ENCODE peak calls at places on chromosomes 7 and 10, in eight cellular contexts. H, E, C, J, R, L, K and T are unnamed samples.

GRCh38 chr10:22723783-22724182 is 9.4 kb upstream of the PIP4K2A start:
- ATAC-seq in H (no peak), E (no peak), C (no peak), J (peak; percentile 85), R (no peak), L (no peak), K (no peak), T (no peak)

GRCh38 chr10:110868981-110869380 is 2.7 kb upstream of the PDCD4 start:
- ATAC-seq in H (no peak), E (no peak), C (no peak), J (no peak), R (no peak), L (no peak), K (no peak), T (no peak)

GRCh38 chr7:138207555-138207971 is 131.3 kb downstream of the AKR1D1 start:
- ATAC-seq in H (no peak), E (no peak), C (no peak), J (no peak), R (no peak), L (no peak), K (peak; percentile 61), T (no peak)

GRCh38 chr7:111312966-111313365 is 222.0 kb downstream of the LRRN3 start:
- ATAC-seq in H (no peak), E (peak; percentile 67), C (peak; percentile 82), J (no peak), R (peak; percentile 78), L (no peak), K (peak; percentile 50), T (no peak)

GRCh38 chr7:116161733-116162132 is 48.6 kb upstream of the TES start:
- ATAC-seq in H (peak; percentile 34), E (peak; percentile 36), C (no peak), J (no peak), R (no peak), L (peak; percentile 68), K (peak; percentile 96), T (no peak)

GRCh38 chr7:36906956-36907355 is 182.7 kb upstream of the AOAH start:
- ATAC-seq in H (no peak), E (no peak), C (no peak), J (no peak), R (peak; percentile 48), L (no peak), K (no peak), T (no peak)

GRCh38 chr10:71656220-71656619 is 63.4 kb downstream of the C10orf105 start:
- ATAC-seq in H (no peak), E (no peak), C (no peak), J (no peak), R (no peak), L (no peak), K (no peak), T (no peak)

GRCh38 chr7:84249651-84250050 is 55.1 kb upstream of the SEMA3A start:
- ATAC-seq in H (peak; percentile 47), E (no peak), C (no peak), J (no peak), R (no peak), L (no peak), K (no peak), T (no peak)

GRCh38 chr7:50502001-50502684 is 52.0 kb upstream of the FIGNL1 start:
- ATAC-seq in H (peak; percentile 92), E (no peak), C (peak; percentile 71), J (no peak), R (no peak), L (peak; percentile 31), K (no peak), T (peak; percentile 94)

GRCh38 chr7:129825554-129826267 is 127.0 kb downstream of the UBE2H start:
- ATAC-seq in H (peak; percentile 94), E (peak; percentile 72), C (peak; percentile 84), J (peak; percentile 88), R (peak; percentile 74), L (peak; percentile 87), K (peak; percentile 49), T (peak; percentile 81)
- TF ChIP-seq POLR2AphosphoS5 in H (no peak), E (peak; percentile 53), C (no peak), J (no peak), R (no peak), L (no peak), K (no peak), T (peak; percentile 44)

DNA sequence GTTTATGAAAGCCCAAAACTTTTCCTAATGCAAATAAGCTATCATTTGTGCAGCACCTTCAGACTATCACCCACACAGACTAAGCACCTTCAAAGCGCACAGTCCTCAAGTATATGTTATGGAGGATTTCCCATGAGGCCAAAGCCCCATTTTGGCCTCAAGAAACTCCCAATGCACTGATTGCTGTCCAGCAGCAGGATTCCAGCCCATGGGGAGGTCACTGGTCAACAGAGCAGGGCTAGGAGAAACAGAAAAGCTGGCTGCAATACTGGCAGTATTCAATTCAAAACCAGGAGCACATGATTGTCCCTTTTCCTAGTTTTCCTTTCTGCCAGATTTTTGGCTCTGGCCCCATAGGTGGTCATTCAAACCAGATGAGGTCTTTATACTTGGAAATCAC is 24.5 kb upstream of the KIAA1217 start:
- ATAC-seq in H (no peak), E (no peak), C (no peak), J (no peak), R (no peak), L (no peak), K (no peak), T (no peak)
- TF ChIP-seq POLR2AphosphoS5 in H (no peak), E (no peak), C (no peak), J (no peak), R (no peak), L (no peak), K (no peak), T (no peak)

GRCh38 chr7:155785536-155785935 is 26.7 kb downstream of the SHH start:
- ATAC-seq in H (no peak), E (no peak), C (no peak), J (no peak), R (no peak), L (no peak), K (no peak), T (no peak)
- TF ChIP-seq POLR2AphosphoS5 in H (no peak), E (no peak), C (no peak), J (no peak), R (no peak), L (no peak), K (no peak), T (no peak)

GRCh38 chr7:22350466-22351328 is 6.3 kb downstream of the RAPGEF5 start:
- ATAC-seq in H (no peak), E (peak; percentile 80), C (peak; percentile 96), J (peak; percentile 72), R (peak; percentile 88), L (no peak), K (no peak), T (no peak)
- TF ChIP-seq POLR2AphosphoS5 in H (no peak), E (no peak), C (peak; percentile 97), J (no peak), R (no peak), L (no peak), K (no peak), T (no peak)

DNA sequence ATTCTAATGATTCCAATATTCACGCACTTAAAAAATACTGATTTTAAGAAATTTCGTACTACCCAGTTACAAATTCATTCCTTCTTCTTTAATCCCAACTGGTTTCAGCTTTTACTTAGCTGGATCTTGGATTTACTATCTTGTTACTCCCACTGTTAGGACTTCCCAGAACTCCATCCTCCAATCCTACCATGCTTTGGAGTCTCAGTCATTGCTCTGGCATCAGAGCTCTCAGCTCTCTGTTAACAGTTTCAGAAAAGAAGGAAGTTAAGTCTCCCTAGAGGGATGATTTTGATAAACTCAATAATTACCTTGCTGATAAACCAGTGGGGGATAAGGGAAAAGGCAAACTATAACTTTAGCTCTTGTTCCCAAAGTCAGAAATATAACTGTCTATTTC is 9.5 kb downstream of the PPA1 start:
- ATAC-seq in H (no peak), E (no peak), C (no peak), J (no peak), R (no peak), L (peak; percentile 33), K (no peak), T (no peak)
- TF ChIP-seq POLR2AphosphoS5 in H (no peak), E (no peak), C (no peak), J (no peak), R (no peak), L (no peak), K (no peak), T (no peak)

DNA sequence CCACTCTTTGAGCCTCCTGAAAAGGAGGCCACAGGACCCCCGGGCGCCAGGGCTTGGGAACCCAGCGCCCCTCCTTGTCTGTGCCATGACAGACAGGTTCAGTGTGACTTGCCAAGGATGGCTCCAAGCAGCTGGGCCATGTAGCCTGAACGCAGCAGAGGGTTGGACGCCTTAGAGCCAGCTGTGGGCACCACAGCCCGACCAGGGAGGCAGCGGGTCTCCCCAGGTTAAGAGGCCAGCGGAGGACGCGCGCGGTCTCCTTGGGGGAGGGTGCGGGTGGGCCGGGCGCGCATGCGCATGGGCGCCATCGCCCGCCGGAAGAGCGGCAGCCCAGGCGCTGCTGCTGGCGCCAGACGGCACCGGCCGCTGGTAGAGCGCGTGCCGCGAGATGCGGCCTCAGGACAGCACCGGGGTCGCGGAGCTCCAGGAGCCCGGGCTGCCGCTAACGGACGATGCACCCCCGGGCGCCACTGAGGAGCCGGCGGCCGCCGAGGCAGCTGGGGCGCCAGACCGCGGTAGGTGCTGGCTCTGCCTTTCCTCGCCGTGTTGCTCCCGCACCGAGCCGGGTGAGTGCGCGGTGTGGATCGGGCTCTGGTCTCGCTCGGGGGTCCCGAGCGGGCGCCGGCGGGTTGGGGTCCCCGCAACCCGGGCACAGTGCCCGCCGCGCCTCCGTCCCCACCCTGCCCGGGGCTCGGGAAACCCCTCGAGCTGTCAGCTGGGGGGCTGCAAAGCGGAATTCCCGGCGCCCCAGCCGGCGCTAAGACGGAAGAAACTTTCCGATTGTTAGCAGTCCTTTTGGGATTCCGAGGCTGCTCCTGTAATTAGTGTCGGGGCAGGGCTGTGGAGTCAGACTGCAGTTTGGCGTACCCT is at the start of gene SLC35G1:
- ATAC-seq in H (peak; percentile 97), E (peak; percentile 94), C (peak; percentile 93), J (peak; percentile 93), R (peak; percentile 93), L (peak; percentile 98), K (peak; percentile 89), T (peak; percentile 93)
- TF ChIP-seq POLR2AphosphoS5 in H (peak; percentile 34), E (peak; percentile 95), C (peak; percentile 33), J (peak; percentile 82), R (peak; percentile 35), L (peak; percentile 90), K (peak; percentile 85), T (peak; percentile 29)

DNA sequence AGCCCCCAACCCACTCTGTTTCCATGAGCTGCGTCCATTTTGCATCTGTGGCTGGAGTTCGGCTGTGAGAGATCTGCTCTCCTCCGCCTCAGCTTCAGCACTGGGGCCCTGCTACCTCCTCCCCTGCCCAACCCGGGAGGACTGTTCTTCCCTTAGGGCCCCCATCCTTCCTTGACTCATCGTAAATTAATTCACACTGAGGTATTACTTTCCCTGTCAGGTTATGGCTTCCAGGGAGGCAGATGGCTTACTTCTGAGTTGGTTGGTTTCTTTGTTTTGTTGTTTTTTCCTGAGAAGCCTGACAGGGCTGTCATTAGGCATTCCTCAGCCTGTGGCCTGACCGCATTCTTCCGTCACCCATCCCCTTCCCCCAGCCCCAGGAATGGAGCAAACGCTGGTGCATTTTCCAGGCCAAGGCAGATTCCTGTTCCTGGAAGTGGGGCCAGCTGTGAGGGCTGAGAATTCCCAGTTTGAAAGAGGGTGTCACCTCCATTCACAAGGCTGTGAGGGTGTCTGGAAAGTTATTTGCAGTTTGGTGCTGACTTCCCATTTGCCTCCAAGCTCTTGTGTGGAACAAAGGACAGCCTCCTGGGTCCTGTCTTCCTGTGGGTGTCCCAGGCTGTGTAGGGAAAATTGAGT is 11.6 kb downstream of the CPA5 start:
- ATAC-seq in H (peak; percentile 76), E (peak; percentile 78), C (peak; percentile 19), J (no peak), R (peak; percentile 77), L (peak; percentile 89), K (peak; percentile 90), T (peak; percentile 76)
- TF ChIP-seq POLR2AphosphoS5 in H (peak; percentile 39), E (no peak), C (no peak), J (no peak), R (no peak), L (peak; percentile 35), K (no peak), T (peak; percentile 72)